ENCODE peak calls at places on chromosomes 16 and 17, in eight cellular contexts. R is A549, F is suprapubic skin, X is upper lobe of right lung, U is fibroblast of lung, J is Panc1, G is neural progenitor cell, C is H1. S is an unnamed sample.

GRCh38 chr17:74369221-74369620 is 1.9 kb downstream of the GPR142 start:
- DNase-seq in R (no peak), F (no peak), X (peak; percentile 80), U (no peak), J (no peak), G (peak; percentile 67), C (no peak), S (no peak)

GRCh38 chr17:38706625-38707298 is 1.7 kb downstream of the MLLT6 start:
- DNase-seq in R (no peak), F (no peak), X (no peak), U (no peak), J (no peak), G (peak; percentile 29), C (no peak), S (no peak)

GRCh38 chr17:47714773-47715396 is 18.2 kb upstream of the TBX21 start:
- DNase-seq in R (no peak), F (no peak), X (no peak), U (no peak), J (no peak), G (no peak), C (no peak), S (no peak)

GRCh38 chr16:83992624-83993023 is 24.6 kb downstream of the NECAB2 start:
- DNase-seq in R (no peak), F (no peak), X (no peak), U (peak; percentile 81), J (no peak), G (no peak), C (no peak), S (peak; percentile 25)

GRCh38 chr16:80997139-80997798 is 9.4 kb downstream of the CMC2 start:
- DNase-seq in R (peak; percentile 65), F (no peak), X (no peak), U (peak; percentile 53), J (no peak), G (no peak), C (no peak), S (no peak)

GRCh38 chr16:57115504-57116182 is 23.3 kb downstream of the CPNE2 start:
- DNase-seq in R (no peak), F (no peak), X (no peak), U (peak; percentile 59), J (no peak), G (peak; percentile 84), C (no peak), S (no peak)

GRCh38 chr16:88359008-88359407 is 23.8 kb upstream of the ZNF469 start:
- DNase-seq in R (no peak), F (no peak), X (peak; percentile 50), U (no peak), J (no peak), G (no peak), C (no peak), S (no peak)

GRCh38 chr16:1363501-1364041 is 11.8 kb downstream of the GNPTG start:
- DNase-seq in R (peak; percentile 76), F (no peak), X (peak; percentile 77), U (peak; percentile 13), J (no peak), G (peak; percentile 72), C (peak; percentile 43), S (no peak)

GRCh38 chr16:19809121-19809635 is 75.5 kb downstream of the GPRC5B start:
- DNase-seq in R (no peak), F (no peak), X (no peak), U (peak; percentile 65), J (no peak), G (no peak), C (no peak), S (peak; percentile 58)

GRCh38 chr17:57985675-57985974 is 2.4 kb downstream of the VEZF1 start:
- DNase-seq in R (peak; percentile 56), F (no peak), X (no peak), U (peak; percentile 41), J (no peak), G (no peak), C (no peak), S (peak; percentile 78)

GRCh38 chr16:88619859-88620655 is 18.3 kb upstream of the IL17C start:
- DNase-seq in R (no peak), F (no peak), X (no peak), U (peak; percentile 57), J (no peak), G (no peak), C (no peak), S (no peak)

GRCh38 chr16:21626659-21627277 is 25.6 kb downstream of the IGSF6 start:
- DNase-seq in R (no peak), F (peak; percentile 79), X (no peak), U (peak; percentile 83), J (no peak), G (no peak), C (no peak), S (peak; percentile 64)

GRCh38 chr16:66904428-66904845 is 14.2 kb downstream of the CDH16 start:
- DNase-seq in R (no peak), F (no peak), X (no peak), U (no peak), J (no peak), G (no peak), C (no peak), S (no peak)

GRCh38 chr16:87790278-87791023 is 24.7 kb upstream of the KLHDC4 start:
- DNase-seq in R (peak; percentile 83), F (no peak), X (no peak), U (no peak), J (no peak), G (no peak), C (no peak), S (peak; percentile 87)

GRCh38 chr16:48318630-48319029 is 66.6 kb downstream of the SIAH1 start:
- DNase-seq in R (no peak), F (no peak), X (no peak), U (peak; percentile 81), J (no peak), G (no peak), C (peak; percentile 38), S (no peak)

GRCh38 chr16:28859326-28859725 is 4.3 kb upstream of the SH2B1 start:
- DNase-seq in R (no peak), F (no peak), X (no peak), U (peak; percentile 19), J (no peak), G (no peak), C (no peak), S (no peak)

DNA sequence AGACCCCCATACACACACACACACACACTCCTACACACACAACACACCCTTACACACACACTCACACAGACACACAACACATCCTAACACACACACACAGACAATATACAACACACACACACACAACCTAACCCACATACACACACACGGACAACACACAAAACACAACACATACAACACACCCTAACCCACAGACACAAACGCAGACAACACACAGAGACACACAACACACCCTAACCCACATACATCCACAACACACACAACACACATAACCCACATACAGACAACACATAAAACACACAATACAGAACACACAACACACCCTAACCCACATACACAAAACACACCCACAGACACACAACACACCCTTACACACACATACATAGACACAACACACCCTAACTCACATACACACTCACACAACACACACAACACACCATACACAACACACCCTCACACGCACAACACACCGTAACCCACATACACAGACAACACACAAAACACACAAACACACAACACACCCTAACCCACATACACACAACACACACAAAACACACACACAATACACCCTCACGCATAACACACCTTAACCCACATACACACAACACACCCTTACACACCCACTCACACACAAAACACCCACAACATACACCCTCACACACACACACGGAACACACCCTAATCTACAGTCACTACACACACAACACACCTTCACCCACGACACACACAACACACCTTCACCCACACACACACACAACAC is 4.4 kb downstream of the ASGR1 start:
- DNase-seq in R (no peak), F (no peak), X (no peak), U (peak; percentile 13), J (no peak), G (no peak), C (no peak), S (no peak)
- H3K27ac ChIP-seq in R (no peak overlapping the region), F (no peak overlapping the region), X (no peak overlapping the region), U (no peak overlapping the region), J (no peak overlapping the region), G (no peak overlapping the region), C (no peak overlapping the region), S (no peak overlapping the region)

GRCh38 chr17:1461193-1461944 is 5.3 kb upstream of the CRK start:
- DNase-seq in R (no peak), F (no peak), X (no peak), U (no peak), J (no peak), G (no peak), C (no peak), S (no peak)
- H3K4me1 ChIP-seq in R (peaks cover 11% of the 10 kb centered on the region), F (peaks cover 36% of the 10 kb centered on the region), X (peaks cover 38% of the 10 kb centered on the region), U (no peaks in the 10 kb centered on the region), J (peaks cover 20% of the 10 kb centered on the region), G (no peaks in the 10 kb centered on the region), C (no peaks in the 10 kb centered on the region), S (no peaks in the 10 kb centered on the region)

GRCh38 chr17:76543482-76544122 is 3.8 kb downstream of the PRCD start:
- DNase-seq in R (no peak), F (no peak), X (no peak), U (no peak), J (no peak), G (peak; percentile 34), C (no peak), S (no peak)
- TF ChIP-seq CTCF in R (no peak), F (no peak), X (no peak), U (no peak), J (no peak), G (no peak), C (no peak), S (no peak)

GRCh38 chr17:41962768-41963434 is 3.7 kb upstream of the CNP start:
- DNase-seq in R (peak; percentile 91), F (peak; percentile 83), X (peak; percentile 82), U (peak; percentile 40), J (peak; percentile 24), G (peak; percentile 92), C (peak; percentile 66), S (no peak)
- H3K27ac ChIP-seq in R (no peak overlapping the region), F (no peak overlapping the region), X (no peak overlapping the region), U (no peak overlapping the region), J (no peak overlapping the region), G (no peak overlapping the region), C (no peak overlapping the region), S (no peak overlapping the region)

GRCh38 chr17:63984651-63985386 is 12.1 kb upstream of the SCN4A start:
- DNase-seq in R (no peak), F (peak; percentile 84), X (no peak), U (peak; percentile 91), J (no peak), G (no peak), C (no peak), S (peak; percentile 69)

GRCh38 chr17:63984206-63984605 is 11.5 kb upstream of the SCN4A start:
- DNase-seq in R (no peak), F (no peak), X (no peak), U (peak; percentile 63), J (no peak), G (no peak), C (no peak), S (no peak)

GRCh38 chr17:63983326-63983725 is 10.6 kb upstream of the SCN4A start:
- DNase-seq in R (no peak), F (peak; percentile 67), X (no peak), U (peak; percentile 5), J (no peak), G (no peak), C (no peak), S (no peak)

GRCh38 chr17:63986842-63987615 is 11.1 kb upstream of the PRR29 start:
- DNase-seq in R (no peak), F (no peak), X (no peak), U (no peak), J (no peak), G (no peak), C (no peak), S (no peak)

GRCh38 chr17:63985387-63986140 is 12.6 kb upstream of the PRR29 start:
- DNase-seq in R (no peak), F (no peak), X (no peak), U (no peak), J (no peak), G (no peak), C (no peak), S (no peak)
- H3K4me1 ChIP-seq in R (peaks cover 6% of the 10 kb centered on the region), F (peaks cover 56% of the 10 kb centered on the region), X (peaks cover 52% of the 10 kb centered on the region), U (peaks cover 3% of the 10 kb centered on the region), J (no peaks in the 10 kb centered on the region), G (peaks cover 7% of the 10 kb centered on the region), C (peaks cover 6% of the 10 kb centered on the region), S (peaks cover 3% of the 10 kb centered on the region)

GRCh38 chr17:42183741-42184711 is 1.2 kb downstream of the HCRT start:
- DNase-seq in R (peak; percentile 78), F (peak; percentile 73), X (peak; percentile 90), U (peak; percentile 55), J (no peak), G (peak; percentile 95), C (no peak), S (no peak)
- TF ChIP-seq CTCF in R (peak; percentile 97), F (peak; percentile 58), X (peak; percentile 80), U (peak; percentile 62), J (peak; percentile 89), G (peak; percentile 84), C (peak; percentile 88), S (peak; percentile 84)